ENCODE peak calls at places on chromosomes 7 and 10, in six cellular contexts. One of them, this sample, is unnamed.

GRCh38 chr10:110802551-110803238 is 69.0 kb upstream of the PDCD4 start:
- DNase-seq in heart left ventricle: peak
- DNase-seq in adrenal gland: peak
- DNase-seq in omental fat pad: no peak
- DNase-seq in fibroblast of the aortic adventitia: peak
- DNase-seq in B cell: peak
- DNase-seq in this sample: peak

GRCh38 chr10:7121154-7121797 is 289.6 kb downstream of the SFMBT2 start:
- DNase-seq in heart left ventricle: no peak
- DNase-seq in adrenal gland: peak
- DNase-seq in omental fat pad: no peak
- DNase-seq in fibroblast of the aortic adventitia: peak
- DNase-seq in B cell: peak
- DNase-seq in this sample: no peak

GRCh38 chr7:27262121-27262520 is 19.5 kb downstream of the EVX1 start:
- DNase-seq in heart left ventricle: no peak
- DNase-seq in adrenal gland: no peak
- DNase-seq in omental fat pad: no peak
- DNase-seq in fibroblast of the aortic adventitia: no peak
- DNase-seq in B cell: no peak
- DNase-seq in this sample: no peak

GRCh38 chr7:135714534-135715009 is 13.4 kb downstream of the SLC13A4 start:
- DNase-seq in heart left ventricle: no peak
- DNase-seq in adrenal gland: no peak
- DNase-seq in omental fat pad: no peak
- DNase-seq in fibroblast of the aortic adventitia: peak
- DNase-seq in B cell: no peak
- DNase-seq in this sample: peak

GRCh38 chr10:43867667-43868361 is 219.1 kb upstream of the ZNF32 start:
- DNase-seq in heart left ventricle: no peak
- DNase-seq in adrenal gland: no peak
- DNase-seq in omental fat pad: no peak
- DNase-seq in fibroblast of the aortic adventitia: peak
- DNase-seq in B cell: no peak
- DNase-seq in this sample: peak

GRCh38 chr10:82251222-82251977 is 376.4 kb downstream of the NRG3 start:
- DNase-seq in heart left ventricle: no peak
- DNase-seq in adrenal gland: no peak
- DNase-seq in omental fat pad: no peak
- DNase-seq in fibroblast of the aortic adventitia: no peak
- DNase-seq in B cell: no peak
- DNase-seq in this sample: no peak

GRCh38 chr7:151167197-151167911 is at the start of gene GBX1:
- DNase-seq in heart left ventricle: no peak
- DNase-seq in adrenal gland: no peak
- DNase-seq in omental fat pad: no peak
- DNase-seq in fibroblast of the aortic adventitia: no peak
- DNase-seq in B cell: no peak
- DNase-seq in this sample: no peak

GRCh38 chr10:3716093-3716492 is 68.9 kb downstream of the KLF6 start:
- DNase-seq in heart left ventricle: no peak
- DNase-seq in adrenal gland: no peak
- DNase-seq in omental fat pad: no peak
- DNase-seq in fibroblast of the aortic adventitia: no peak
- DNase-seq in B cell: no peak
- DNase-seq in this sample: no peak

GRCh38 chr7:12929416-12930140 is 242.1 kb downstream of the ARL4A start:
- DNase-seq in heart left ventricle: no peak
- DNase-seq in adrenal gland: no peak
- DNase-seq in omental fat pad: no peak
- DNase-seq in fibroblast of the aortic adventitia: peak
- DNase-seq in B cell: no peak
- DNase-seq in this sample: no peak

GRCh38 chr7:13327669-13328068 is 640.2 kb downstream of the ARL4A start:
- DNase-seq in heart left ventricle: no peak
- DNase-seq in adrenal gland: no peak
- DNase-seq in omental fat pad: no peak
- DNase-seq in fibroblast of the aortic adventitia: peak
- DNase-seq in B cell: no peak
- DNase-seq in this sample: peak

GRCh38 chr10:132383026-132383565 is 13.9 kb upstream of the PWWP2B start:
- DNase-seq in heart left ventricle: peak
- DNase-seq in adrenal gland: no peak
- DNase-seq in omental fat pad: no peak
- DNase-seq in fibroblast of the aortic adventitia: no peak
- DNase-seq in B cell: peak
- DNase-seq in this sample: no peak

GRCh38 chr10:77532068-77532467 is 105.5 kb downstream of the KCNMA1 start:
- DNase-seq in heart left ventricle: no peak
- DNase-seq in adrenal gland: no peak
- DNase-seq in omental fat pad: no peak
- DNase-seq in fibroblast of the aortic adventitia: peak
- DNase-seq in B cell: no peak
- DNase-seq in this sample: peak

GRCh38 chr10:48215983-48216505 is 58.5 kb downstream of the FRMPD2 start:
- DNase-seq in heart left ventricle: no peak
- DNase-seq in adrenal gland: no peak
- DNase-seq in omental fat pad: no peak
- DNase-seq in fibroblast of the aortic adventitia: no peak
- DNase-seq in B cell: no peak
- DNase-seq in this sample: no peak

GRCh38 chr10:5168897-5169296 is 16.1 kb downstream of the AKR1C8 start:
- DNase-seq in heart left ventricle: no peak
- DNase-seq in adrenal gland: no peak
- DNase-seq in omental fat pad: no peak
- DNase-seq in fibroblast of the aortic adventitia: no peak
- DNase-seq in B cell: no peak
- DNase-seq in this sample: no peak

GRCh38 chr10:16904619-16905018 is 87.4 kb upstream of the RSU1 start:
- DNase-seq in heart left ventricle: no peak
- DNase-seq in adrenal gland: no peak
- DNase-seq in omental fat pad: no peak
- DNase-seq in fibroblast of the aortic adventitia: peak
- DNase-seq in B cell: no peak
- DNase-seq in this sample: peak

GRCh38 chr10:68586622-68587325 is 26.6 kb downstream of the TET1 start:
- DNase-seq in heart left ventricle: no peak
- DNase-seq in adrenal gland: no peak
- DNase-seq in omental fat pad: no peak
- DNase-seq in fibroblast of the aortic adventitia: no peak
- DNase-seq in B cell: no peak
- DNase-seq in this sample: no peak

GRCh38 chr10:86803156-86803555 is 46.7 kb downstream of the BMPR1A start:
- DNase-seq in heart left ventricle: no peak
- DNase-seq in adrenal gland: no peak
- DNase-seq in omental fat pad: no peak
- DNase-seq in fibroblast of the aortic adventitia: peak
- DNase-seq in B cell: no peak
- DNase-seq in this sample: peak

GRCh38 chr10:33321516-33321915 is 13.0 kb downstream of the NRP1 start:
- DNase-seq in heart left ventricle: no peak
- DNase-seq in adrenal gland: no peak
- DNase-seq in omental fat pad: no peak
- DNase-seq in fibroblast of the aortic adventitia: peak
- DNase-seq in B cell: no peak
- DNase-seq in this sample: no peak

GRCh38 chr10:5575482-5576153 is 50.9 kb downstream of the CALML3 start:
- DNase-seq in heart left ventricle: peak
- DNase-seq in adrenal gland: no peak
- DNase-seq in omental fat pad: no peak
- DNase-seq in fibroblast of the aortic adventitia: peak
- DNase-seq in B cell: no peak
- DNase-seq in this sample: no peak

GRCh38 chr7:24877790-24878311 is 102.1 kb downstream of the OSBPL3 start:
- DNase-seq in heart left ventricle: no peak
- DNase-seq in adrenal gland: no peak
- DNase-seq in omental fat pad: no peak
- DNase-seq in fibroblast of the aortic adventitia: peak
- DNase-seq in B cell: peak
- DNase-seq in this sample: no peak

GRCh38 chr7:18352339-18353255 is 143.0 kb upstream of the HDAC9 start:
- DNase-seq in heart left ventricle: no peak
- DNase-seq in adrenal gland: peak
- DNase-seq in omental fat pad: no peak
- DNase-seq in fibroblast of the aortic adventitia: peak
- DNase-seq in B cell: no peak
- DNase-seq in this sample: peak

GRCh38 chr7:39609084-39609461 is 14.3 kb upstream of the RALA start:
- DNase-seq in heart left ventricle: no peak
- DNase-seq in adrenal gland: no peak
- DNase-seq in omental fat pad: no peak
- DNase-seq in fibroblast of the aortic adventitia: peak
- DNase-seq in B cell: no peak
- DNase-seq in this sample: no peak

GRCh38 chr7:137262599-137262998 is 80.9 kb downstream of the PTN start:
- DNase-seq in heart left ventricle: no peak
- DNase-seq in adrenal gland: no peak
- DNase-seq in omental fat pad: no peak
- DNase-seq in fibroblast of the aortic adventitia: no peak
- DNase-seq in B cell: no peak
- DNase-seq in this sample: no peak

GRCh38 chr10:118585794-118586193 is 9.7 kb downstream of the PRLHR start:
- DNase-seq in heart left ventricle: no peak
- DNase-seq in adrenal gland: no peak
- DNase-seq in omental fat pad: no peak
- DNase-seq in fibroblast of the aortic adventitia: peak
- DNase-seq in B cell: no peak
- DNase-seq in this sample: no peak

GRCh38 chr7:289209-289755 is 688 bp upstream of the FOXL3 start:
- DNase-seq in heart left ventricle: no peak
- DNase-seq in adrenal gland: no peak
- DNase-seq in omental fat pad: no peak
- DNase-seq in fibroblast of the aortic adventitia: no peak
- DNase-seq in B cell: peak
- DNase-seq in this sample: no peak

GRCh38 chr10:91796332-91797076 is 1.7 kb upstream of the TNKS2 start:
- DNase-seq in heart left ventricle: no peak
- DNase-seq in adrenal gland: peak
- DNase-seq in omental fat pad: no peak
- DNase-seq in fibroblast of the aortic adventitia: peak
- DNase-seq in B cell: peak
- DNase-seq in this sample: no peak

GRCh38 chr7:149414745-149415390 is 46.0 kb downstream of the ZNF777 start:
- DNase-seq in heart left ventricle: peak
- DNase-seq in adrenal gland: peak
- DNase-seq in omental fat pad: peak
- DNase-seq in fibroblast of the aortic adventitia: peak
- DNase-seq in B cell: peak
- DNase-seq in this sample: peak

GRCh38 chr10:118950190-118950658 is 79.3 kb upstream of the NANOS1 start:
- DNase-seq in heart left ventricle: no peak
- DNase-seq in adrenal gland: no peak
- DNase-seq in omental fat pad: no peak
- DNase-seq in fibroblast of the aortic adventitia: peak
- DNase-seq in B cell: no peak
- DNase-seq in this sample: no peak

GRCh38 chr7:20279979-20280378 is 50.7 kb upstream of the ITGB8 start:
- DNase-seq in heart left ventricle: no peak
- DNase-seq in adrenal gland: no peak
- DNase-seq in omental fat pad: no peak
- DNase-seq in fibroblast of the aortic adventitia: no peak
- DNase-seq in B cell: no peak
- DNase-seq in this sample: no peak

GRCh38 chr7:7761340-7761973 is 43.0 kb upstream of the RPA3 start:
- DNase-seq in heart left ventricle: no peak
- DNase-seq in adrenal gland: no peak
- DNase-seq in omental fat pad: no peak
- DNase-seq in fibroblast of the aortic adventitia: peak
- DNase-seq in B cell: no peak
- DNase-seq in this sample: no peak

GRCh38 chr10:1631282-1631681 is 106.0 kb downstream of the ADARB2 start:
- DNase-seq in heart left ventricle: no peak
- DNase-seq in adrenal gland: no peak
- DNase-seq in omental fat pad: no peak
- DNase-seq in fibroblast of the aortic adventitia: no peak
- DNase-seq in B cell: no peak
- DNase-seq in this sample: no peak

GRCh38 chr10:59240581-59241183 is 64.2 kb downstream of the PHYHIPL start:
- DNase-seq in heart left ventricle: no peak
- DNase-seq in adrenal gland: no peak
- DNase-seq in omental fat pad: no peak
- DNase-seq in fibroblast of the aortic adventitia: peak
- DNase-seq in B cell: no peak
- DNase-seq in this sample: peak

GRCh38 chr10:73810735-73811465 is 498 bp downstream of the NDST2 start:
- DNase-seq in heart left ventricle: peak
- DNase-seq in adrenal gland: peak
- DNase-seq in omental fat pad: no peak
- DNase-seq in fibroblast of the aortic adventitia: peak
- DNase-seq in B cell: peak
- DNase-seq in this sample: no peak

GRCh38 chr7:28407643-28408042 is 4.7 kb upstream of the CREB5 start:
- DNase-seq in heart left ventricle: no peak
- DNase-seq in adrenal gland: no peak
- DNase-seq in omental fat pad: no peak
- DNase-seq in fibroblast of the aortic adventitia: peak
- DNase-seq in B cell: no peak
- DNase-seq in this sample: peak

GRCh38 chr10:126204320-126204719 is 184.0 kb downstream of the ADAM12 start:
- DNase-seq in heart left ventricle: no peak
- DNase-seq in adrenal gland: no peak
- DNase-seq in omental fat pad: no peak
- DNase-seq in fibroblast of the aortic adventitia: no peak
- DNase-seq in B cell: no peak
- DNase-seq in this sample: no peak

GRCh38 chr7:154794147-154794780 is 208.7 kb downstream of the PAXIP1 start:
- DNase-seq in heart left ventricle: peak
- DNase-seq in adrenal gland: no peak
- DNase-seq in omental fat pad: no peak
- DNase-seq in fibroblast of the aortic adventitia: no peak
- DNase-seq in B cell: no peak
- DNase-seq in this sample: no peak
- TF ChIP-seq CTCF in heart left ventricle: peak
- TF ChIP-seq CTCF in adrenal gland: no peak
- TF ChIP-seq CTCF in omental fat pad: no peak
- TF ChIP-seq CTCF in fibroblast of the aortic adventitia: no peak
- TF ChIP-seq CTCF in B cell: no peak
- TF ChIP-seq CTCF in this sample: no peak

GRCh38 chr7:6155596-6155995 is 116.8 kb downstream of the CYTH3 start:
- DNase-seq in heart left ventricle: no peak
- DNase-seq in adrenal gland: peak
- DNase-seq in omental fat pad: no peak
- DNase-seq in fibroblast of the aortic adventitia: no peak
- DNase-seq in B cell: no peak
- DNase-seq in this sample: no peak
- TF ChIP-seq CTCF in heart left ventricle: no peak
- TF ChIP-seq CTCF in adrenal gland: no peak
- TF ChIP-seq CTCF in omental fat pad: no peak
- TF ChIP-seq CTCF in fibroblast of the aortic adventitia: no peak
- TF ChIP-seq CTCF in B cell: no peak
- TF ChIP-seq CTCF in this sample: no peak

GRCh38 chr10:46223064-46223480 is 63.7 kb upstream of the ANTXRL start:
- DNase-seq in heart left ventricle: no peak
- DNase-seq in adrenal gland: no peak
- DNase-seq in omental fat pad: no peak
- DNase-seq in fibroblast of the aortic adventitia: no peak
- DNase-seq in B cell: peak
- DNase-seq in this sample: no peak
- TF ChIP-seq CTCF in heart left ventricle: no peak
- TF ChIP-seq CTCF in adrenal gland: no peak
- TF ChIP-seq CTCF in omental fat pad: no peak
- TF ChIP-seq CTCF in fibroblast of the aortic adventitia: no peak
- TF ChIP-seq CTCF in B cell: peak
- TF ChIP-seq CTCF in this sample: peak

GRCh38 chr7:146772581-146772980 is 656.0 kb downstream of the CNTNAP2 start:
- DNase-seq in heart left ventricle: no peak
- DNase-seq in adrenal gland: no peak
- DNase-seq in omental fat pad: no peak
- DNase-seq in fibroblast of the aortic adventitia: no peak
- DNase-seq in B cell: no peak
- DNase-seq in this sample: no peak
- TF ChIP-seq CTCF in heart left ventricle: no peak
- TF ChIP-seq CTCF in adrenal gland: no peak
- TF ChIP-seq CTCF in omental fat pad: no peak
- TF ChIP-seq CTCF in fibroblast of the aortic adventitia: no peak
- TF ChIP-seq CTCF in B cell: no peak
- TF ChIP-seq CTCF in this sample: peak

This sample was measured in brain microvascular endothelial cell.